ENCODE peak calls at places on chromosome 3, in seven cellular contexts. N is endodermal cell; Z is heart left ventricle; A is lower lobe of right lung; X is HEK293T; C is stimulated activated CD4-positive, alpha-beta T cell treated with anti-CD3 and anti-CD28 coated beads, Interleukin-2, amount 100 ng/mL, for 48 hours; R is stimulated activated CD8-positive, alpha-beta memory T cell treated with anti-CD3 and anti-CD28 coated beads, Interleukin-12 subunit alpha, Interleukin-12 subunit beta, amount 100 ng/mL, for 1 hour. T is an unnamed sample.

GRCh38 chr3:194986208-194987043 is 284.5 kb downstream of the XXYLT1 start:
- DNase-seq in N (no peak), Z (no peak), A (peak; percentile 73), X (no peak), C (no peak), R (no peak), T (peak; percentile 36)

GRCh38 chr3:187041362-187042061 is 97.8 kb downstream of the RPL39L start:
- DNase-seq in N (no peak), Z (no peak), A (no peak), X (no peak), C (no peak), R (no peak), T (no peak)

GRCh38 chr3:15361494-15362214 is 29.3 kb upstream of the SH3BP5 start:
- DNase-seq in N (peak; percentile 56), Z (no peak), A (no peak), X (no peak), C (peak; percentile 47), R (no peak), T (no peak)

GRCh38 chr3:124584552-124585391 is 145.5 kb upstream of the UMPS start:
- DNase-seq in N (peak; percentile 94), Z (peak; percentile 89), A (peak; percentile 85), X (peak; percentile 77), C (peak; percentile 15), R (peak; percentile 15), T (peak; percentile 87)

GRCh38 chr3:66115858-66116654 is 77.3 kb upstream of the MAGI1 start:
- DNase-seq in N (peak; percentile 83), Z (no peak), A (no peak), X (no peak), C (no peak), R (no peak), T (peak; percentile 91)

GRCh38 chr3:15616053-15616452 is 14.5 kb downstream of the BTD start:
- DNase-seq in N (no peak), Z (no peak), A (no peak), X (no peak), C (no peak), R (no peak), T (no peak)

GRCh38 chr3:46873521-46873920 is 4.0 kb upstream of the PTH1R start:
- DNase-seq in N (no peak), Z (no peak), A (no peak), X (no peak), C (no peak), R (no peak), T (no peak)

GRCh38 chr3:105866656-105867653 is 1.9 kb downstream of the CBLB start:
- DNase-seq in N (no peak), Z (no peak), A (no peak), X (no peak), C (no peak), R (no peak), T (no peak)

GRCh38 chr3:129475863-129476262 is 35.8 kb downstream of the IFT122 start:
- DNase-seq in N (no peak), Z (no peak), A (no peak), X (no peak), C (no peak), R (no peak), T (no peak)

GRCh38 chr3:47007001-47007400 is 27.5 kb downstream of the NBEAL2 start:
- DNase-seq in N (no peak), Z (no peak), A (no peak), X (no peak), C (no peak), R (no peak), T (no peak)

GRCh38 chr3:184260571-184261269 is 633 bp downstream of the CAMK2N2 start:
- DNase-seq in N (peak; percentile 75), Z (no peak), A (no peak), X (no peak), C (no peak), R (no peak), T (no peak)

GRCh38 chr3:72031581-72031980 is 246.6 kb upstream of the PROK2 start:
- DNase-seq in N (no peak), Z (no peak), A (peak; percentile 51), X (no peak), C (no peak), R (no peak), T (peak; percentile 17)

GRCh38 chr3:179653106-179653776 is 401 bp downstream of the USP13 start:
- DNase-seq in N (peak; percentile 89), Z (peak; percentile 89), A (peak; percentile 84), X (peak; percentile 31), C (peak; percentile 50), R (peak; percentile 37), T (peak; percentile 91)

GRCh38 chr3:75985432-75985831 is 200.1 kb upstream of the ZNF717 start:
- DNase-seq in N (no peak), Z (no peak), A (no peak), X (no peak), C (no peak), R (no peak), T (no peak)

GRCh38 chr3:186583820-186584219 is 13.3 kb downstream of the DNAJB11 start:
- DNase-seq in N (no peak), Z (no peak), A (no peak), X (no peak), C (no peak), R (no peak), T (no peak)

GRCh38 chr3:104005815-104006214 is 1360.9 kb upstream of the ALCAM start:
- DNase-seq in N (no peak), Z (no peak), A (no peak), X (no peak), C (no peak), R (no peak), T (no peak)

GRCh38 chr3:8490079-8490552 is 11.5 kb upstream of the LMCD1 start:
- DNase-seq in N (no peak), Z (no peak), A (no peak), X (no peak), C (no peak), R (no peak), T (no peak)

GRCh38 chr3:172939651-172940293 is 189.2 kb downstream of the ECT2 start:
- DNase-seq in N (no peak), Z (no peak), A (no peak), X (no peak), C (no peak), R (no peak), T (no peak)

GRCh38 chr3:159451482-159451881 is 537.2 kb upstream of the IL12A start:
- DNase-seq in N (no peak), Z (no peak), A (no peak), X (no peak), C (no peak), R (no peak), T (no peak)

GRCh38 chr3:67468511-67468910 is 185.9 kb downstream of the SUCLG2 start:
- DNase-seq in N (no peak), Z (no peak), A (no peak), X (no peak), C (no peak), R (no peak), T (no peak)

GRCh38 chr3:42098171-42098570 is 7.0 kb downstream of the TRAK1 start:
- DNase-seq in N (no peak), Z (no peak), A (no peak), X (no peak), C (no peak), R (no peak), T (no peak)

GRCh38 chr3:196645091-196645490 is 5.6 kb downstream of the NRROS start:
- DNase-seq in N (no peak), Z (no peak), A (no peak), X (no peak), C (no peak), R (no peak), T (no peak)

GRCh38 chr3:39707314-39707909 is 102.0 kb upstream of the MYRIP start:
- DNase-seq in N (no peak), Z (no peak), A (no peak), X (peak; percentile 15), C (no peak), R (no peak), T (no peak)

GRCh38 chr3:177751770-177752169 is 554.5 kb upstream of the TBL1XR1 start:
- DNase-seq in N (no peak), Z (no peak), A (no peak), X (no peak), C (no peak), R (no peak), T (no peak)

GRCh38 chr3:13638927-13639326 is 90.0 kb downstream of the FBLN2 start:
- DNase-seq in N (no peak), Z (no peak), A (no peak), X (no peak), C (no peak), R (no peak), T (no peak)

GRCh38 chr3:100605358-100605757 is 4.0 kb upstream of the ADGRG7 start:
- DNase-seq in N (no peak), Z (no peak), A (no peak), X (no peak), C (no peak), R (no peak), T (no peak)

GRCh38 chr3:31621314-31621713 is 88.6 kb downstream of the STT3B start:
- DNase-seq in N (no peak), Z (no peak), A (no peak), X (no peak), C (no peak), R (no peak), T (no peak)

GRCh38 chr3:128950223-128950938 is 43.5 kb downstream of the CFAP92 start:
- DNase-seq in N (peak; percentile 76), Z (no peak), A (no peak), X (no peak), C (no peak), R (no peak), T (peak; percentile 31)

GRCh38 chr3:71998995-71999673 is 214.2 kb upstream of the PROK2 start:
- DNase-seq in N (no peak), Z (no peak), A (no peak), X (no peak), C (no peak), R (no peak), T (no peak)

GRCh38 chr3:134378384-134378783 is 4.1 kb upstream of the AMOTL2 start:
- DNase-seq in N (peak; percentile 88), Z (no peak), A (peak; percentile 72), X (peak; percentile 60), C (no peak), R (no peak), T (peak; percentile 54)

GRCh38 chr3:171994646-171995441 is 44.5 kb upstream of the FNDC3B start:
- DNase-seq in N (no peak), Z (no peak), A (no peak), X (no peak), C (no peak), R (no peak), T (no peak)

GRCh38 chr3:79937567-79937966 is 169.8 kb upstream of the ROBO1 start:
- DNase-seq in N (peak; percentile 85), Z (no peak), A (no peak), X (no peak), C (no peak), R (no peak), T (no peak)

T was measured in adrenal gland.